ENCODE peak calls at places on chromosomes 16 and 17, in five cellular contexts. H is skeletal muscle cell; Z is AG09309; O is CD8-positive, alpha-beta memory T cell; R is IMR-90. V is an unnamed sample.

GRCh38 chr16:6725634-6726331 is 606.9 kb upstream of the RBFOX1 start:
- DNase-seq in H (no peak), O (no peak), R (no peak), Z (no peak), V (no peak)

GRCh38 chr16:27472091-27473020 is 70.4 kb downstream of the IL21R start:
- DNase-seq in R (no peak), Z (no peak), O (no peak), H (no peak), V (no peak)

GRCh38 chr17:38706625-38707298 is 1.7 kb downstream of the MLLT6 start:
- DNase-seq in R (no peak), H (no peak), Z (no peak), O (peak), V (peak)

GRCh38 chr16:53131363-53132071 is 76.7 kb downstream of the CHD9 start:
- DNase-seq in H (no peak), Z (no peak), R (peak), O (peak), V (peak)

GRCh38 chr16:68744744-68745280 is 7.7 kb downstream of the CDH1 start:
- DNase-seq in Z (no peak), O (no peak), R (peak), H (no peak), V (no peak)

GRCh38 chr16:28877642-28877975 is 679 bp upstream of the ATP2A1 start:
- DNase-seq in Z (no peak), H (no peak), R (no peak), O (no peak), V (no peak)

GRCh38 chr17:19461139-19461538 is 50.1 kb downstream of the RNF112 start:
- DNase-seq in R (no peak), H (no peak), O (no peak), Z (no peak), V (no peak)

GRCh38 chr16:8924214-8924613 is 39.5 kb downstream of the USP7 start:
- DNase-seq in H (no peak), Z (no peak), O (no peak), R (no peak), V (no peak)

GRCh38 chr17:34110315-34110714 is 144.8 kb upstream of the CCL2 start:
- DNase-seq in R (no peak), Z (no peak), H (no peak), O (no peak), V (no peak)

GRCh38 chr16:57601801-57602478 is 26.5 kb upstream of the ADGRG1 start:
- DNase-seq in R (no peak), H (no peak), Z (no peak), O (peak), V (no peak)

GRCh38 chr17:55314784-55315491 is 50.2 kb downstream of the HLF start:
- DNase-seq in Z (no peak), R (no peak), H (no peak), O (no peak), V (no peak)

GRCh38 chr16:30395155-30395991 is at the start of gene ZNF48:
- DNase-seq in H (peak), Z (no peak), R (peak), O (peak), V (peak)

GRCh38 chr17:83155128-83156081 is 76.0 kb downstream of the METRNL start:
- DNase-seq in H (peak), R (peak), Z (peak), O (no peak), V (peak)

GRCh38 chr16:66026211-66026610 is 340.3 kb upstream of the CDH5 start:
- DNase-seq in Z (no peak), H (no peak), O (no peak), R (no peak), V (no peak)

GRCh38 chr17:60652484-60653247 is 25.0 kb upstream of the BCAS3 start:
- DNase-seq in Z (no peak), R (no peak), H (no peak), O (no peak), V (no peak)

GRCh38 chr17:29682987-29683386 is 60.3 kb upstream of the CORO6 start:
- DNase-seq in H (no peak), R (no peak), O (no peak), Z (no peak), V (no peak)

GRCh38 chr16:67150058-67150832 is 553 bp downstream of the B3GNT9 start:
- DNase-seq in Z (no peak), O (no peak), R (peak), H (no peak), V (peak)

GRCh38 chr16:22648141-22648540 is 137.4 kb downstream of the NPIPB5 start:
- DNase-seq in R (no peak), H (no peak), Z (no peak), O (no peak), V (no peak)

GRCh38 chr16:6957676-6958075 is 375.0 kb upstream of the RBFOX1 start:
- DNase-seq in Z (no peak), O (no peak), H (no peak), R (no peak), V (no peak)

GRCh38 chr16:86353185-86353584 is 157.1 kb upstream of the FOXF1 start:
- DNase-seq in Z (no peak), O (no peak), H (peak), R (peak), V (no peak)

GRCh38 chr17:63475491-63476412 is 1.1 kb upstream of the ACE start:
- DNase-seq in Z (no peak), O (peak), H (no peak), R (peak), V (no peak)

GRCh38 chr16:57882797-57883196 is 80.5 kb upstream of the KIFC3 start:
- DNase-seq in R (peak), Z (no peak), H (no peak), O (no peak), V (no peak)

GRCh38 chr16:69326172-69326873 is 4.1 kb downstream of the PDF start:
- DNase-seq in O (no peak), H (no peak), Z (no peak), R (no peak), V (no peak)

GRCh38 chr17:78998311-78999055 is 11.1 kb downstream of the CANT1 start:
- DNase-seq in R (no peak), O (no peak), H (no peak), Z (no peak), V (peak)

GRCh38 chr16:76956801-76957200 is 234.2 kb upstream of the MON1B start:
- DNase-seq in O (no peak), R (no peak), H (no peak), Z (no peak), V (no peak)

GRCh38 chr16:69064164-69064563 is 41.3 kb upstream of the HAS3 start:
- DNase-seq in R (peak), H (no peak), O (no peak), Z (no peak), V (no peak)

GRCh38 chr17:43399839-43400328 is 1.1 kb downstream of the ARL4D start:
- DNase-seq in H (no peak), Z (no peak), R (no peak), O (no peak), V (peak)
- H3K4me3 ChIP-seq in H (peak), Z (peak), R (peak), O (no peak), V (peak)

GRCh38 chr17:4986951-4987766 is at the start of gene CAMTA2:
- DNase-seq in O (peak), Z (no peak), H (no peak), R (peak), V (peak)
- H3K4me3 ChIP-seq in O (peak), Z (peak), H (peak), R (peak), V (peak)

DNA sequence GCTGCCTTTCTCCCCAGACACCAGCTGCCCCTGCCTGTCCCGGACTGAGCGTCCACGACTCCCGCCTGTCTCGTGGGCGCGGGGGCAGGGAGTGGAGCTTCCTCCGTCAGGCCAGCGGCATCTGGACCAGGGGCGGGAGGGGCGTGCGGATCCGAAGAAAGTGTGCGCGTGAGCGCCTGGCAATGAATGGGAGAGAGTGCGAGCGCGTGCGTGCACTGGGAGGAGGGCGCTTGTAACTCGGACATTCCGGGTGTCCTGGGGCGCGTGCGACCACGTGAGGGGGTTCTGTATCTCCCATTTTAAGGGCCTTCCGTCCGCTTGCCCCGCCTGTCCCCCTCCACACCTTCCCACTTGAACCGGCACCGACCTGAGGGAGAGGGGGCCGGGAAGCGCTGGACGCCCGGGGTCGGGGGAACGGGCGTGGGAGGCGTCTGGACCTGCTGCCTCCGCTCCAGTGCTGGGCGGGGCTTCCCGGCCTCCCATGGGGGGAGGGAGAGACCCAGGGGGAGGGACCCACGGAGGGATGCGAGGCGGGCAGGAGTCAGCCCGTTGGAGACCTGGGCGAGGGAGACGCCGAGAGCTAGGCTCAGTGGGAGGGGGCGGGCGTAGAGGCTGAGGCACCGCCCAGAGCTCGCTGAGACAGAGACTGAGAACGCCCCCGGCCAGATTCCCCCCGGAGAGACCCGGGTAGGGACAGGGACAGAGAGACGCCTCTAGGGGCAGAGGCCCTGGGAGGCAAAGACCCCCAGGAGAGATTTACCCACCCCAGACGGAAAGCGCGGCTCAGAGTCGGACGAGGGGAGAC is at the start of gene KREMEN2:
- DNase-seq in O (peak), H (no peak), R (no peak), Z (no peak), V (no peak)
- H3K4me3 ChIP-seq in O (peak), H (peak), R (peak), Z (peak), V (peak)

DNA sequence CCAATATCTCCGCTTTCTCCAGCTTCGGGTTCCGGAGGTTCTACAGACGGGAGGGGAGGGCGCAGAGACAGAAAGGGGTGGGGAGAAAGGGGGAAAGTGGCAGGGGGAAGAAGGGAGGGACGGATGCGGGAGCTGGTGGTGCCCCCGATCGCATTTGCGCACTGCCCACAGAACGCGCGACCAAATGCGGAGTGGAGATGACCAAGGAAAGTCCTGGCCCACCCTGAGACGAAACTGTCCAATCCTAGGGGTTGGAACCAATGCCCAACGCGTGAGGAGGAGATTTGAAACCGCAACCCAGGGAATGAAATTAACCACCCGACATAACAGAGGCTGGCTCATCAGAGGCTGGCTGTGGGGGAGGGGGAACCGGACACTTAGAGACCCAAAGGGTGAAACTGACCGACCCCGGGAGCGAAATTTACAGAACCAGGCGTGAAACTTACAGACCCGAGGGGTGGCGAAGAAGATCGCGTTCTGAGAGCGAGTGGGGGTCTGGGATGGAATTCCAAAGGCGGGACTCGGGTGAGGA is 1.4 kb downstream of the HES7 start:
- DNase-seq in R (peak), H (no peak), O (no peak), Z (no peak), V (no peak)
- H3K4me3 ChIP-seq in R (peak), H (peak), O (peak), Z (peak), V (peak)

GRCh38 chr16:90046971-90047713 is 27.9 kb upstream of the DBNDD1 start:
- DNase-seq in H (no peak), O (peak), R (peak), Z (no peak), V (peak)
- H3K4me3 ChIP-seq in H (peak), O (peak), R (peak), Z (peak), V (peak)

GRCh38 chr17:18361837-18362380 is 1.4 kb downstream of the SHMT1 start:
- DNase-seq in Z (no peak), H (no peak), R (no peak), O (no peak), V (no peak)
- H3K4me3 ChIP-seq in Z (no peak), H (no peak), R (no peak), O (no peak), V (no peak)

DNA sequence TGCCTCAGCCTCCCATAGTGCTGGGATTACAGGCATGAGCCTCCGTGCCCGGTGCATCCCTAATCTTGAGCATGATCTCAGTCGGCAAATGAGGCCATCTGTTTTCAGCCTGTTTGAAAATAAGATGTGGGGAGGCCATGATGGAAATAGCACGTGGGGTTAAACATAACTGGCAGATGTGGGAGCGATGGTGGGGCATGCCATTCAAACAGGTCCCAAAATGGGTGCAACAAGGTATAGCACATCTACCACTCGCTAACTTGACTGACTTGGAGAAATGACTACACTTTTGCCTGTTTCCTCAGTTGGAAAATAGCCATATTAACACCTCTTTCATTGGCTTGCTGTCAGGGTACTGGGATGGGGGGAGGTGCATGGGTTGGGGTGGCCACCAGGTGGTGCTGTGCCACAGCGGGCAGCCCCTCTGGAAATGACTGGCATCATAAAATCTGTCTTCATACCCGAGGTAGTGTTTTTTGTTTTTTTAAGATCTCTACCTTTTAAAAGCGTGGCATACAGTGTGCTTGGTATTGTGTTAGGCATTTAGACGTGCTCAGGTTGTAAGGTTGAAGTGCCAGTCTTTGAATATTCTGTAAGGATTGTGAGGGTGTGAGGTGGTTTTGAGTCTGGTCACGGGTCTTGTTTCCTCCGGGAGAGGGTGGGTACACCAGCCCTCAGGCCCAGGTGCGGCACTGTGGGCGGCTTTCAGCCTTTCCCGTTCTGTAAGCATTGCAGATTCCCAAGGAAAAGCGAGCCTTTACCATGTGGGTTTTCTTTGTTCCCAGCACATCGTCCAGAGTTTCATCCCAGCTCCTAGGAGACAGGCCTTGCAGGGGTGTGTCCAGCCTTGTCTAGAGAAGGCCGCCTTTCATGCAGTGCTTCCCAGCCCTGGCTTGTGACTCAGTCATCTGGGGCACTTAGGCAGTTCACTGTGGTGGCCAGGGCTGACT is 2.9 kb upstream of the TTYH2 start:
- DNase-seq in R (peak), Z (no peak), O (peak), H (no peak), V (peak)
- H3K4me3 ChIP-seq in R (no peak), Z (no peak), O (no peak), H (no peak), V (no peak)

DNA sequence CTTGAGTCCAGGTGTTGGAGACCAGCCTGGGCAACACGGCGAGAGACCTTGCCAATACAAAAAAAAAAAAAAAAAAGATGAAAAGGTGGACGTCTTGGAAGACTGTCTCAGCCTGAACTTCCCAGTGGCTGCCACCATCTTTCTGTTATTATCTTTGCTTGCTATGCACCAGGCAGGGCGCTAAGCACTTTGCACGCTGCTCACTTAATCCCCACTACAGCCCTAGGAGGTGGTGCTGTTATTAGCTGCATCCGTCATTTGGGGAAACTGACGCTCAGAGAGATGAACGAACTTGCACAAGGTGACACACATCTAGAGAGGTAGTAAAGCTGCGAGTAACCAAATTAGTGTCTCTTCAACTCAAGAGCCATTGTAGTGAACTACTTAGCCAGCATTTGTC is 708 bp upstream of the CPPED1 start:
- DNase-seq in Z (no peak), R (no peak), H (no peak), O (no peak), V (no peak)
- H3K4me3 ChIP-seq in Z (peak), R (no peak), H (peak), O (peak), V (peak)

GRCh38 chr17:75346906-75347305 is 57.7 kb upstream of the SLC25A19 start:
- DNase-seq in Z (peak), O (no peak), R (peak), H (peak), V (no peak)
- H3K4me3 ChIP-seq in Z (no peak), O (no peak), R (no peak), H (no peak), V (no peak)

GRCh38 chr17:68766640-68767039 is 165.5 kb upstream of the FAM20A start:
- DNase-seq in Z (no peak), H (no peak), R (no peak), O (no peak), V (no peak)
- H3K4me3 ChIP-seq in Z (no peak), H (no peak), R (no peak), O (no peak), V (no peak)